ENCODE peak calls at places on chromosome 7, in nine cellular contexts. L, D, C, K, U, S, J, N and W are unnamed samples.

GRCh38 chr7:144632724-144633123 is 203.1 kb downstream of the TPK1 start:
- DNase-seq in L (no peak), D (no peak), C (no peak), K (no peak), U (no peak), S (no peak), J (no peak), N (no peak), W (no peak)

GRCh38 chr7:4077980-4078379 is 604.1 kb upstream of the FOXK1 start:
- DNase-seq in L (no peak), D (no peak), C (no peak), K (peak; percentile 39), U (no peak), S (no peak), J (no peak), N (peak; percentile 1), W (no peak)

GRCh38 chr7:147771344-147771743 is 819.2 kb upstream of the C7orf33 start:
- DNase-seq in L (no peak), D (no peak), C (no peak), K (no peak), U (no peak), S (no peak), J (peak; percentile 26), N (no peak), W (no peak)

GRCh38 chr7:114343949-114344708 is 70.5 kb upstream of the FOXP2 start:
- DNase-seq in L (no peak), D (no peak), C (no peak), K (no peak), U (no peak), S (no peak), J (no peak), N (no peak), W (no peak)

GRCh38 chr7:31058122-31058521 is 6.0 kb downstream of the ADCYAP1R1 start:
- DNase-seq in L (no peak), D (no peak), C (peak; percentile 22), K (no peak), U (no peak), S (peak; percentile 45), J (no peak), N (no peak), W (no peak)

GRCh38 chr7:132618956-132619305 is 42.7 kb upstream of the PLXNA4 start:
- DNase-seq in L (no peak), D (no peak), C (peak; percentile 3), K (no peak), U (no peak), S (peak; percentile 66), J (no peak), N (no peak), W (no peak)

GRCh38 chr7:94396044-94396443 is 1.3 kb downstream of the COL1A2 start:
- DNase-seq in L (no peak), D (no peak), C (peak; percentile 74), K (no peak), U (no peak), S (peak; percentile 91), J (peak; percentile 1), N (no peak), W (no peak)

GRCh38 chr7:151565541-151565940 is 45.8 kb upstream of the RHEB start:
- DNase-seq in L (no peak), D (no peak), C (peak; percentile 41), K (no peak), U (no peak), S (peak; percentile 66), J (no peak), N (no peak), W (no peak)

GRCh38 chr7:18384491-18385143 is 110.9 kb upstream of the HDAC9 start:
- DNase-seq in L (no peak), D (no peak), C (no peak), K (no peak), U (peak; percentile 84), S (no peak), J (peak; percentile 25), N (no peak), W (no peak)

GRCh38 chr7:131948434-131949053 is 392.1 kb upstream of the PODXL start:
- DNase-seq in L (no peak), D (no peak), C (no peak), K (no peak), U (peak; percentile 20), S (peak; percentile 55), J (peak; percentile 53), N (peak; percentile 61), W (no peak)

GRCh38 chr7:3559178-3559765 is 258.2 kb downstream of the SDK1 start:
- DNase-seq in L (no peak), D (no peak), C (peak; percentile 97), K (no peak), U (no peak), S (peak; percentile 53), J (no peak), N (no peak), W (no peak)

GRCh38 chr7:111439977-111440376 is 122.3 kb downstream of the IMMP2L start:
- DNase-seq in L (no peak), D (no peak), C (peak; percentile 13), K (no peak), U (no peak), S (peak; percentile 33), J (no peak), N (no peak), W (no peak)

GRCh38 chr7:22326181-22326580 is 30.8 kb downstream of the RAPGEF5 start:
- DNase-seq in L (no peak), D (no peak), C (no peak), K (no peak), U (no peak), S (no peak), J (no peak), N (no peak), W (no peak)

GRCh38 chr7:74084722-74085578 is 1.3 kb downstream of the LIMK1 start:
- DNase-seq in L (no peak), D (no peak), C (no peak), K (no peak), U (no peak), S (no peak), J (no peak), N (no peak), W (no peak)

GRCh38 chr7:137754076-137754851 is 92.5 kb downstream of the DGKI start:
- DNase-seq in L (no peak), D (no peak), C (peak; percentile 17), K (no peak), U (no peak), S (peak; percentile 62), J (peak; percentile 33), N (peak; percentile 59), W (no peak)

GRCh38 chr7:77540402-77540822 is 3.3 kb downstream of the PTPN12 start:
- DNase-seq in L (no peak), D (no peak), C (no peak), K (no peak), U (no peak), S (no peak), J (no peak), N (no peak), W (no peak)
- H3K4me3 ChIP-seq in L (no peak overlapping the region), D (peak overlapping the region; percentile 99), C (no peak overlapping the region), K (peak overlapping the region; percentile 0), U (no peak overlapping the region), S (peak overlapping the region; percentile 92), J (no peak overlapping the region), N (peak overlapping the region; percentile 95), W (no peak overlapping the region)

GRCh38 chr7:29958667-29959358 is 30.8 kb downstream of the SCRN1 start:
- DNase-seq in L (no peak), D (no peak), C (no peak), K (no peak), U (no peak), S (no peak), J (no peak), N (no peak), W (no peak)

GRCh38 chr7:29955799-29956476 is 33.7 kb downstream of the SCRN1 start:
- DNase-seq in L (no peak), D (no peak), C (no peak), K (peak; percentile 83), U (no peak), S (no peak), J (no peak), N (no peak), W (no peak)

GRCh38 chr7:29956477-29956836 is 33.1 kb downstream of the SCRN1 start:
- DNase-seq in L (no peak), D (no peak), C (no peak), K (no peak), U (no peak), S (no peak), J (no peak), N (no peak), W (no peak)

GRCh38 chr7:29957921-29958320 is 31.7 kb downstream of the SCRN1 start:
- DNase-seq in L (no peak), D (no peak), C (no peak), K (no peak), U (no peak), S (no peak), J (no peak), N (no peak), W (no peak)

GRCh38 chr7:29957521-29957920 is 32.1 kb downstream of the SCRN1 start:
- DNase-seq in L (no peak), D (no peak), C (no peak), K (no peak), U (no peak), S (no peak), J (no peak), N (no peak), W (no peak)
- H3K9me3 ChIP-seq in L (no peaks in the 10 kb centered on the region), D (no peaks in the 10 kb centered on the region), C (no peaks in the 10 kb centered on the region), K (no peaks in the 10 kb centered on the region), U (peaks cover 5% of the 10 kb centered on the region), S (no peaks in the 10 kb centered on the region), J (no peaks in the 10 kb centered on the region), N (peaks cover 2% of the 10 kb centered on the region), W (no peaks in the 10 kb centered on the region)

GRCh38 chr7:70356975-70357374 is 758.7 kb downstream of the AUTS2 start:
- DNase-seq in L (no peak), D (peak; percentile 87), C (no peak), K (no peak), U (no peak), S (no peak), J (no peak), N (no peak), W (no peak)

GRCh38 chr7:70356324-70356797 is 758.1 kb downstream of the AUTS2 start:
- DNase-seq in L (no peak), D (no peak), C (no peak), K (no peak), U (no peak), S (no peak), J (no peak), N (no peak), W (no peak)

GRCh38 chr7:70360557-70360956 is 762.3 kb downstream of the AUTS2 start:
- DNase-seq in L (no peak), D (no peak), C (no peak), K (no peak), U (no peak), S (no peak), J (no peak), N (no peak), W (no peak)

DNA sequence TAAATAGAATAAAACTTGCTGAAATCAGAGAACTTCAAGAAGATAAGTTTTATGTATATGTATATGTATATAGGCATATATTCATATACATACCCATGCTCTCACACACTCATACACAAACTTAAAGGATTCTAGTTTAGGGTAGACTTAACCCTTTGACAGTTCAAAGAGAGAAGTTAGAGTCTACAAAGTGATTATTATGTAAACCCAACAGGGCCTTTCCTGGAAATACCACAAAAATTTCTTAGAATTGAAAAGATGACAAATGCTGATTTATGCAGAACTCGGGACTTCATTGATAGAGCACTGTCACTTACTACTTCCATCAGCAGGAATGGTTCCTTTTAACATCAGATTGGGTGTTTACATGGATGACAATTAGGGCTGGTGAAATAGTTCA is 763.5 kb downstream of the AUTS2 start:
- DNase-seq in L (no peak), D (no peak), C (no peak), K (no peak), U (no peak), S (no peak), J (no peak), N (no peak), W (no peak)
- H3K4me3 ChIP-seq in L (no peak overlapping the region), D (no peak overlapping the region), C (no peak overlapping the region), K (no peak overlapping the region), U (no peak overlapping the region), S (no peak overlapping the region), J (no peak overlapping the region), N (no peak overlapping the region), W (no peak overlapping the region)

GRCh38 chr7:35818513-35818912 is 17.7 kb downstream of the SEPTIN7 start:
- DNase-seq in L (no peak), D (no peak), C (no peak), K (no peak), U (no peak), S (no peak), J (no peak), N (no peak), W (no peak)
- H3K9me3 ChIP-seq in L (no peaks in the 10 kb centered on the region), D (peaks cover 17% of the 10 kb centered on the region), C (no peaks in the 10 kb centered on the region), K (peaks cover 63% of the 10 kb centered on the region), U (no peaks in the 10 kb centered on the region), S (no peaks in the 10 kb centered on the region), J (no peaks in the 10 kb centered on the region), N (peaks cover 16% of the 10 kb centered on the region), W (peaks cover 3% of the 10 kb centered on the region)